ENCODE peak calls at places on chromosomes 1 and 21, in six cellular contexts. One of them, this sample, is unnamed.

GRCh38 chr1:77018386-77019156 is 151.3 kb downstream of the ST6GALNAC5 start:
- DNase-seq in activated CD4-positive, alpha-beta T cell treated with anti-CD3 and anti-CD28 coated beads, Interleukin-2, amount 50 U/mL, for 48 hours: no peak
- DNase-seq in naive thymus-derived CD4-positive, alpha-beta T cell: no peak
- DNase-seq in colonic mucosa: no peak
- DNase-seq in iPS-NIHi11: no peak
- DNase-seq in memory B cell: no peak
- DNase-seq in this sample: no peak

GRCh38 chr1:46280092-46280491 is 23.3 kb downstream of the LRRC41 start:
- DNase-seq in activated CD4-positive, alpha-beta T cell treated with anti-CD3 and anti-CD28 coated beads, Interleukin-2, amount 50 U/mL, for 48 hours: no peak
- DNase-seq in colonic mucosa: no peak
- DNase-seq in iPS-NIHi11: no peak
- DNase-seq in memory B cell: no peak
- DNase-seq in naive thymus-derived CD4-positive, alpha-beta T cell: no peak
- DNase-seq in this sample: no peak

GRCh38 chr21:44500111-44500510 is 39.9 kb downstream of the KRTAP10-1 start:
- DNase-seq in iPS-NIHi11: no peak
- DNase-seq in memory B cell: no peak
- DNase-seq in colonic mucosa: no peak
- DNase-seq in activated CD4-positive, alpha-beta T cell treated with anti-CD3 and anti-CD28 coated beads, Interleukin-2, amount 50 U/mL, for 48 hours: no peak
- DNase-seq in naive thymus-derived CD4-positive, alpha-beta T cell: no peak
- DNase-seq in this sample: no peak

GRCh38 chr1:209569445-209570207 is 13.9 kb upstream of the CAMK1G start:
- DNase-seq in activated CD4-positive, alpha-beta T cell treated with anti-CD3 and anti-CD28 coated beads, Interleukin-2, amount 50 U/mL, for 48 hours: peak
- DNase-seq in iPS-NIHi11: peak
- DNase-seq in memory B cell: peak
- DNase-seq in naive thymus-derived CD4-positive, alpha-beta T cell: peak
- DNase-seq in colonic mucosa: peak
- DNase-seq in this sample: peak

GRCh38 chr1:16248603-16249534 is 11.9 kb upstream of the CPLANE2 start:
- DNase-seq in naive thymus-derived CD4-positive, alpha-beta T cell: no peak
- DNase-seq in memory B cell: no peak
- DNase-seq in iPS-NIHi11: no peak
- DNase-seq in colonic mucosa: peak
- DNase-seq in activated CD4-positive, alpha-beta T cell treated with anti-CD3 and anti-CD28 coated beads, Interleukin-2, amount 50 U/mL, for 48 hours: no peak
- DNase-seq in this sample: peak

GRCh38 chr1:86504130-86504479 is 35.4 kb downstream of the CLCA1 start:
- DNase-seq in activated CD4-positive, alpha-beta T cell treated with anti-CD3 and anti-CD28 coated beads, Interleukin-2, amount 50 U/mL, for 48 hours: no peak
- DNase-seq in memory B cell: no peak
- DNase-seq in naive thymus-derived CD4-positive, alpha-beta T cell: no peak
- DNase-seq in colonic mucosa: no peak
- DNase-seq in iPS-NIHi11: no peak
- DNase-seq in this sample: peak

GRCh38 chr21:42447732-42448131 is 44.0 kb downstream of the UBASH3A start:
- DNase-seq in naive thymus-derived CD4-positive, alpha-beta T cell: no peak
- DNase-seq in memory B cell: no peak
- DNase-seq in colonic mucosa: no peak
- DNase-seq in activated CD4-positive, alpha-beta T cell treated with anti-CD3 and anti-CD28 coated beads, Interleukin-2, amount 50 U/mL, for 48 hours: no peak
- DNase-seq in iPS-NIHi11: no peak
- DNase-seq in this sample: no peak

GRCh38 chr1:147749792-147750191 is 10.6 kb downstream of the GJA5 start:
- DNase-seq in activated CD4-positive, alpha-beta T cell treated with anti-CD3 and anti-CD28 coated beads, Interleukin-2, amount 50 U/mL, for 48 hours: no peak
- DNase-seq in iPS-NIHi11: no peak
- DNase-seq in colonic mucosa: no peak
- DNase-seq in naive thymus-derived CD4-positive, alpha-beta T cell: no peak
- DNase-seq in memory B cell: no peak
- DNase-seq in this sample: no peak

GRCh38 chr1:53025034-53025777 is 36.8 kb upstream of the PODN start:
- DNase-seq in activated CD4-positive, alpha-beta T cell treated with anti-CD3 and anti-CD28 coated beads, Interleukin-2, amount 50 U/mL, for 48 hours: no peak
- DNase-seq in memory B cell: no peak
- DNase-seq in naive thymus-derived CD4-positive, alpha-beta T cell: no peak
- DNase-seq in colonic mucosa: peak
- DNase-seq in iPS-NIHi11: peak
- DNase-seq in this sample: peak

GRCh38 chr1:150577557-150578277 is 1.7 kb downstream of the MCL1 start:
- DNase-seq in naive thymus-derived CD4-positive, alpha-beta T cell: peak
- DNase-seq in activated CD4-positive, alpha-beta T cell treated with anti-CD3 and anti-CD28 coated beads, Interleukin-2, amount 50 U/mL, for 48 hours: no peak
- DNase-seq in iPS-NIHi11: no peak
- DNase-seq in colonic mucosa: no peak
- DNase-seq in memory B cell: no peak
- DNase-seq in this sample: no peak

GRCh38 chr1:41559331-41559730 is 74.8 kb upstream of the EDN2 start:
- DNase-seq in iPS-NIHi11: no peak
- DNase-seq in colonic mucosa: no peak
- DNase-seq in memory B cell: no peak
- DNase-seq in activated CD4-positive, alpha-beta T cell treated with anti-CD3 and anti-CD28 coated beads, Interleukin-2, amount 50 U/mL, for 48 hours: no peak
- DNase-seq in naive thymus-derived CD4-positive, alpha-beta T cell: no peak
- DNase-seq in this sample: no peak

GRCh38 chr21:34333150-34333739 is 30.6 kb upstream of the KCNE2 start:
- DNase-seq in colonic mucosa: no peak
- DNase-seq in activated CD4-positive, alpha-beta T cell treated with anti-CD3 and anti-CD28 coated beads, Interleukin-2, amount 50 U/mL, for 48 hours: no peak
- DNase-seq in memory B cell: no peak
- DNase-seq in iPS-NIHi11: no peak
- DNase-seq in naive thymus-derived CD4-positive, alpha-beta T cell: no peak
- DNase-seq in this sample: peak

GRCh38 chr1:33636209-33636608 is 163.8 kb downstream of the ZSCAN20 start:
- DNase-seq in activated CD4-positive, alpha-beta T cell treated with anti-CD3 and anti-CD28 coated beads, Interleukin-2, amount 50 U/mL, for 48 hours: no peak
- DNase-seq in naive thymus-derived CD4-positive, alpha-beta T cell: no peak
- DNase-seq in iPS-NIHi11: no peak
- DNase-seq in memory B cell: no peak
- DNase-seq in colonic mucosa: no peak
- DNase-seq in this sample: no peak

GRCh38 chr1:200670215-200671118 is 760 bp upstream of the DDX59 start:
- DNase-seq in colonic mucosa: peak
- DNase-seq in naive thymus-derived CD4-positive, alpha-beta T cell: no peak
- DNase-seq in iPS-NIHi11: peak
- DNase-seq in memory B cell: no peak
- DNase-seq in activated CD4-positive, alpha-beta T cell treated with anti-CD3 and anti-CD28 coated beads, Interleukin-2, amount 50 U/mL, for 48 hours: peak
- DNase-seq in this sample: peak

GRCh38 chr1:41827991-41828570 is 90.6 kb downstream of the HIVEP3 start:
- DNase-seq in memory B cell: no peak
- DNase-seq in activated CD4-positive, alpha-beta T cell treated with anti-CD3 and anti-CD28 coated beads, Interleukin-2, amount 50 U/mL, for 48 hours: no peak
- DNase-seq in naive thymus-derived CD4-positive, alpha-beta T cell: no peak
- DNase-seq in colonic mucosa: no peak
- DNase-seq in iPS-NIHi11: no peak
- DNase-seq in this sample: no peak

GRCh38 chr1:212667223-212668139 is 32.2 kb downstream of the BATF3 start:
- DNase-seq in activated CD4-positive, alpha-beta T cell treated with anti-CD3 and anti-CD28 coated beads, Interleukin-2, amount 50 U/mL, for 48 hours: no peak
- DNase-seq in iPS-NIHi11: no peak
- DNase-seq in colonic mucosa: no peak
- DNase-seq in naive thymus-derived CD4-positive, alpha-beta T cell: no peak
- DNase-seq in memory B cell: no peak
- DNase-seq in this sample: peak

GRCh38 chr1:178942285-178943218 is 71.7 kb upstream of the ANGPTL1 start:
- DNase-seq in iPS-NIHi11: no peak
- DNase-seq in naive thymus-derived CD4-positive, alpha-beta T cell: no peak
- DNase-seq in colonic mucosa: peak
- DNase-seq in memory B cell: no peak
- DNase-seq in activated CD4-positive, alpha-beta T cell treated with anti-CD3 and anti-CD28 coated beads, Interleukin-2, amount 50 U/mL, for 48 hours: no peak
- DNase-seq in this sample: no peak

GRCh38 chr1:191695865-191696264 is 462.4 kb upstream of the RGS18 start:
- DNase-seq in iPS-NIHi11: no peak
- DNase-seq in colonic mucosa: no peak
- DNase-seq in memory B cell: no peak
- DNase-seq in activated CD4-positive, alpha-beta T cell treated with anti-CD3 and anti-CD28 coated beads, Interleukin-2, amount 50 U/mL, for 48 hours: no peak
- DNase-seq in naive thymus-derived CD4-positive, alpha-beta T cell: no peak
- DNase-seq in this sample: no peak

GRCh38 chr1:54069792-54070548 is 16.6 kb downstream of the TCEANC2 start:
- DNase-seq in colonic mucosa: no peak
- DNase-seq in memory B cell: peak
- DNase-seq in iPS-NIHi11: peak
- DNase-seq in activated CD4-positive, alpha-beta T cell treated with anti-CD3 and anti-CD28 coated beads, Interleukin-2, amount 50 U/mL, for 48 hours: no peak
- DNase-seq in naive thymus-derived CD4-positive, alpha-beta T cell: peak
- DNase-seq in this sample: no peak

GRCh38 chr1:198258491-198258890 is 101.7 kb downstream of the NEK7 start:
- DNase-seq in naive thymus-derived CD4-positive, alpha-beta T cell: no peak
- DNase-seq in iPS-NIHi11: no peak
- DNase-seq in colonic mucosa: no peak
- DNase-seq in memory B cell: no peak
- DNase-seq in activated CD4-positive, alpha-beta T cell treated with anti-CD3 and anti-CD28 coated beads, Interleukin-2, amount 50 U/mL, for 48 hours: no peak
- DNase-seq in this sample: no peak

GRCh38 chr1:178362784-178363183 is 134.0 kb downstream of the CLEC20A start:
- DNase-seq in activated CD4-positive, alpha-beta T cell treated with anti-CD3 and anti-CD28 coated beads, Interleukin-2, amount 50 U/mL, for 48 hours: no peak
- DNase-seq in colonic mucosa: no peak
- DNase-seq in memory B cell: no peak
- DNase-seq in naive thymus-derived CD4-positive, alpha-beta T cell: no peak
- DNase-seq in iPS-NIHi11: no peak
- DNase-seq in this sample: no peak

GRCh38 chr1:111176678-111177077 is 23.8 kb downstream of the DENND2D start:
- DNase-seq in activated CD4-positive, alpha-beta T cell treated with anti-CD3 and anti-CD28 coated beads, Interleukin-2, amount 50 U/mL, for 48 hours: no peak
- DNase-seq in colonic mucosa: no peak
- DNase-seq in iPS-NIHi11: no peak
- DNase-seq in memory B cell: no peak
- DNase-seq in naive thymus-derived CD4-positive, alpha-beta T cell: no peak
- DNase-seq in this sample: no peak

GRCh38 chr21:44337941-44338895 is 972 bp downstream of the CFAP410 start:
- DNase-seq in activated CD4-positive, alpha-beta T cell treated with anti-CD3 and anti-CD28 coated beads, Interleukin-2, amount 50 U/mL, for 48 hours: peak
- DNase-seq in naive thymus-derived CD4-positive, alpha-beta T cell: no peak
- DNase-seq in iPS-NIHi11: peak
- DNase-seq in memory B cell: no peak
- DNase-seq in colonic mucosa: peak
- DNase-seq in this sample: peak

GRCh38 chr21:15522148-15522547 is 207.6 kb upstream of the USP25 start:
- DNase-seq in activated CD4-positive, alpha-beta T cell treated with anti-CD3 and anti-CD28 coated beads, Interleukin-2, amount 50 U/mL, for 48 hours: no peak
- DNase-seq in iPS-NIHi11: no peak
- DNase-seq in naive thymus-derived CD4-positive, alpha-beta T cell: no peak
- DNase-seq in colonic mucosa: no peak
- DNase-seq in memory B cell: no peak
- DNase-seq in this sample: no peak

GRCh38 chr1:32240140-32240951 is 6.7 kb upstream of the FAM167B start:
- DNase-seq in naive thymus-derived CD4-positive, alpha-beta T cell: peak
- DNase-seq in activated CD4-positive, alpha-beta T cell treated with anti-CD3 and anti-CD28 coated beads, Interleukin-2, amount 50 U/mL, for 48 hours: peak
- DNase-seq in iPS-NIHi11: peak
- DNase-seq in colonic mucosa: peak
- DNase-seq in memory B cell: no peak
- DNase-seq in this sample: peak

GRCh38 chr1:243483084-243483845 is 227.4 kb downstream of the SDCCAG8 start:
- DNase-seq in colonic mucosa: no peak
- DNase-seq in naive thymus-derived CD4-positive, alpha-beta T cell: peak
- DNase-seq in memory B cell: no peak
- DNase-seq in iPS-NIHi11: peak
- DNase-seq in activated CD4-positive, alpha-beta T cell treated with anti-CD3 and anti-CD28 coated beads, Interleukin-2, amount 50 U/mL, for 48 hours: peak
- DNase-seq in this sample: no peak